ENCODE peak calls at places on chromosomes 16 and 17, in six cellular contexts. W, L, A, O, Q and V are unnamed samples.
A peak's percentile ranks its signal among the peaks of the same experiment; 100 is the strongest.

GRCh38 chr16:80570106-80570478 is 29.3 kb downstream of the DYNLRB2 start:
- DNase-seq in O (no peak), L (no peak), Q (no peak), A (peak; percentile 19), W (no peak), V (no peak)

GRCh38 chr17:14157822-14158221 is 78.8 kb downstream of the CDRT15 start:
- DNase-seq in L (no peak), W (no peak), Q (no peak), A (no peak), O (no peak), V (no peak)

GRCh38 chr16:53745753-53746258 is 41.9 kb downstream of the FTO start:
- DNase-seq in L (no peak), A (no peak), W (no peak), O (no peak), Q (no peak), V (no peak)

GRCh38 chr16:26118575-26118974 is 426.8 kb downstream of the HS3ST4 start:
- DNase-seq in O (no peak), W (no peak), A (no peak), Q (no peak), L (no peak), V (no peak)

GRCh38 chr16:1019234-1019933 is 37.8 kb downstream of the SOX8 start:
- DNase-seq in O (peak; percentile 69), Q (peak; percentile 27), L (peak; percentile 56), A (no peak), W (no peak), V (peak; percentile 69)

GRCh38 chr17:7548585-7549400 is at the start of gene TNFSF12:
- DNase-seq in A (peak; percentile 77), O (peak; percentile 41), W (peak; percentile 70), L (peak; percentile 87), Q (peak; percentile 61), V (no peak)

GRCh38 chr17:66025551-66025950 is 166.4 kb downstream of the CEP112 start:
- DNase-seq in Q (no peak), A (no peak), W (no peak), O (no peak), L (no peak), V (no peak)

GRCh38 chr17:12947047-12947446 is 70.8 kb downstream of the ELAC2 start:
- DNase-seq in W (no peak), O (no peak), Q (no peak), A (no peak), L (no peak), V (no peak)

GRCh38 chr16:72976747-72977064 is 71.2 kb downstream of the ZFHX3 start:
- DNase-seq in A (no peak), O (no peak), Q (no peak), L (no peak), W (no peak), V (no peak)

GRCh38 chr17:53626286-53626685 is 196.4 kb upstream of the KIF2B start:
- DNase-seq in W (no peak), L (no peak), O (no peak), A (peak; percentile 8), Q (no peak), V (no peak)

GRCh38 chr16:81728435-81728834 is 50.7 kb upstream of the PLCG2 start:
- DNase-seq in Q (no peak), A (no peak), O (no peak), L (no peak), W (no peak), V (no peak)

GRCh38 chr16:81729451-81729850 is 49.6 kb upstream of the PLCG2 start:
- DNase-seq in A (no peak), Q (no peak), O (no peak), L (no peak), W (no peak), V (no peak)

GRCh38 chr16:81731636-81732035 is 47.5 kb upstream of the PLCG2 start:
- DNase-seq in Q (no peak), A (no peak), W (no peak), L (no peak), O (no peak), V (no peak)

GRCh38 chr16:81732699-81733098 is 46.4 kb upstream of the PLCG2 start:
- DNase-seq in Q (no peak), A (no peak), O (no peak), L (no peak), W (no peak), V (no peak)

DNA sequence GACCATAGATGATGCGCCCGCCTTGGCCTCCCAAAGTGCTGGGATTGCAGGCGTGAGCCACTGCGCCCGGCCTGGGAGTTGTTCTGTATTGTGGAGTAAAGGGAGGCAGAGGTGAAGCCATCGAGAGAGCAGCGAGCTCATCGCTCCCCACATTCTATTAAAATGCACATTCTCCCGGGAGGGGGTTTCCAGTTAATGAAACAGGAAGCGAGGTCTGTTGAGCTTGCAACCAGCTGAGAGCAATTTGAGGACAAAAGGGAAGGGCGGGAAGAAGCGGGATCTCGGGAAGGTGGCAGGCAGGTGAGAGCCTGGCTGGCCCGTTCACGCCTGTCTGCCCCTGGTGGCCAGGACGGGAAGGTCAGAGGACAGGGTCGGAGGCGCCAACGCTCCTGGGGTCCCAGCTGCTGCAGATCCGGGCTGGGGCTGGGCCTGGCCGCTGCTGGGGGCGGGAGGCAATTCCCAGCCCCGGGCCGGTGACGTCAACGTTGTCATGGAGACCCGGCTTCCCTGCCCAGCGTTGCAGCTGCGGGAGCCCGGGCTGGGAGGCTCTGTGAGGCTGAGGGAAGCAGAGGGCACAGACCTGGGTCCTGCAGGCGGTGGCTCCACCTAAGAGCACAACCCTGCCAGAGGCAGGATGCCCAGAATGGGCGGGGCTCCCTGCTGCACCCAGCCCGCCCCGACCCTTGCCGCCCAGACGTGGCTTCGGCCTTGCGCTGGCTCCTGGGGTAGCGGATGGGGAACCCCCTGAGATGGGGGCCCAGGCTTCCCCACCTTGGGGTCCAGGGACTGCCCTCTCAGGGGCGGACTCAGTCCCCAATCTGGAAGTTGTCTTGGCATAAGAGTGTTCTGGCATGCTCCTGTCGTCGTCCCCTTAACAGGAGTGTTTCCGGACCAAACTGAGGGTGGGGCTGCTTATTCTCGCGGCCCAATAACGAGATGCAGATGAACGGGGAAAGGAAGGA is 48.7 kb upstream of the PLCG2 start:
- DNase-seq in O (peak; percentile 69), A (peak; percentile 90), L (peak; percentile 91), Q (peak; percentile 73), W (peak; percentile 65), V (peak; percentile 87)
- H3K4me3 ChIP-seq in O (peak overlapping the region; percentile 69), A (no peak overlapping the region), L (peak overlapping the region; percentile 44), Q (peak overlapping the region; percentile 36), W (peak overlapping the region; percentile 26), V (peak overlapping the region; percentile 12)

DNA sequence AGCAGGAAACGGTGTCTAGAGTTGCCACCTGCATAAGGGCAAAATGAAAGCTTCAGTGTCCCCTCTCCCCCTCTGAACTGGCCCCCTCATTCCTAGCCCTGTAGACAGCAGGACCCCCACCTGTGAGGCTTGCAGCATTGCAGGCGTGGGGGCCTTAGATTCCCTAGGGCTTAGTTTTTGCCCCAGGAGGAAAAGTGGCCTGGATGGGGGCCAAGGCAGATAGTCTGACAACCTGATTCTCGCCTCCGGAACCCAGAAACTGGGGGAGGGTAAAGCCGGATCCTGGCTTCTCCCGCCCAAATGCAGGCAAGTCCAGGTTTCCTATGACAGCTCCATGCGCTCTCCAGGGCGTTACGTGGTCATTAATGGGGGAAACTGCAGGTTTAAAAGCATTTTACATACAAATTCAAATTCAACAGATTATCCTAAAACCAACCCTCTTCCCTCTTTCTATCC is 651 bp upstream of the HOXB6 start:
- DNase-seq in W (no peak), Q (no peak), A (no peak), O (no peak), L (no peak), V (no peak)
- H3K27ac ChIP-seq in W (no peak overlapping the region), Q (peak overlapping the region; percentile 58), A (peak overlapping the region; percentile 56), O (no peak overlapping the region), L (no peak overlapping the region), V (no peak overlapping the region)

GRCh38 chr17:81635431-81635830 is 1.5 kb downstream of the NPLOC4 start:
- DNase-seq in Q (no peak), L (no peak), W (no peak), O (no peak), A (no peak), V (no peak)
- H3K4me3 ChIP-seq in Q (peak overlapping the region; percentile 99), L (peak overlapping the region; percentile 94), W (peak overlapping the region; percentile 79), O (peak overlapping the region; percentile 77), A (peak overlapping the region; percentile 56), V (peak overlapping the region; percentile 71)

DNA sequence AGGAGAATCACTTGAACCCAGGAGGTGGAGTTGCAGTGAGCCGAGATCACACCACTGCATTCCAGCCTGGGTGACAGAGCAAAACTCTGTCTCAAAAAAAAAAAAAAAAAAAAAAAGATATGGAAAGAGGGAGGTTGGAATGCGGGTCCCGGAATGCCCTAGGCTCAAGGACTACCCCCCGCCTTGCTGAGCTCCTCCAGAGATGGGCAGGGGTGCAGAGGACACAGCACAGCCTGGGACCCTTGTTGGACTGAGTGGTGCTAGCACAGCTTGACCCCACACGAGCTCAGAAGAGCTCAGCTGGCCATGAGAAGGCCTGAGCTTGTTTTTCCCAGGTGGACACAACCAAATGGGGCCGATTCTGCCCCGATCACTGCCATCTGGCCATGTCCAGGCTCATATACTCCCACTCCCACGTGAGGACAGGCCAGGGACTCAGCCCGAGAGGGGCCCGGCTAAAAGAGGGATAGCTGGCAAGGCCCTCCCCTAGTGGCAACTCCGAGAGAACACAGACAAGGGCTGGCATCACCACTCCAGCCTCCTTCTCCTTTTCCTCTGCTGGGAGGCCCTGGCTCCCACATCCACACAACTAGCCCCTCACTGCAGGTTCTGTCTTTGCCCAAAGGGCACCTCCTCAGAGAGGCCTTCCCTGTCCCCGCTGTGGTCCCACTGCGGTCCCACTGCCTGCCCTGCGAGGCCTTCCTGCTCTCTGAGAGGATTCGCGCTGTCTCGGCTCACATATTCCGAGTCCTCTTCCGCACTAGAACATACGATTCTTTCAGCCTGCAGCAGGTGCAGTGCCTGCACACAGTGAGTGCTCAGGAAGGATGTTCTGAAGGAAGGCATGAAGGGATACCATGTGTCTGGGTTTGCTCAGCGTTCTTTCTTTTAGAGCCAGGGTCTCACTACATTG is 11.0 kb downstream of the SGCA start:
- DNase-seq in A (no peak), W (no peak), O (no peak), Q (no peak), L (no peak), V (no peak)
- H3K27ac ChIP-seq in A (peak overlapping the region; percentile 93), W (peak overlapping the region; percentile 98), O (no peak overlapping the region), Q (peak overlapping the region; percentile 76), L (peak overlapping the region; percentile 85), V (peak overlapping the region; percentile 88)

GRCh38 chr17:81954131-81955057 is 6.6 kb downstream of the NOTUM start:
- DNase-seq in A (no peak), O (no peak), Q (no peak), L (no peak), W (no peak), V (no peak)

GRCh38 chr17:81952792-81953228 is 5.8 kb upstream of the MYADML2 start:
- DNase-seq in Q (no peak), L (no peak), A (no peak), O (no peak), W (no peak), V (no peak)

GRCh38 chr17:81956607-81957589 is 4.1 kb downstream of the NOTUM start:
- DNase-seq in L (no peak), O (no peak), A (no peak), Q (no peak), W (no peak), V (no peak)

GRCh38 chr17:81955756-81956544 is 5.0 kb downstream of the NOTUM start:
- DNase-seq in W (no peak), O (no peak), A (no peak), L (no peak), Q (no peak), V (no peak)

GRCh38 chr17:81955058-81955681 is 5.8 kb downstream of the NOTUM start:
- DNase-seq in Q (no peak), A (no peak), L (no peak), W (no peak), O (no peak), V (no peak)
- H3K4me3 ChIP-seq in Q (no peak overlapping the region), A (no peak overlapping the region), L (no peak overlapping the region), W (no peak overlapping the region), O (no peak overlapping the region), V (no peak overlapping the region)